ENCODE peak calls at places on chromosomes 5 and 9, in seven cellular contexts. M is GM12878, W is SK-N-SH, T is K562, Q is H1, D is HepG2, O is GM12892. Z is an unnamed sample.

GRCh38 chr5:131671994-131672655 is 37.1 kb upstream of the RAPGEF6 start:
- DNase-seq in M (no peak), W (no peak), T (peak), Q (no peak), D (peak), O (no peak), Z (no peak)

GRCh38 chr9:121610638-121610953 is 40.8 kb upstream of the DAB2IP start:
- DNase-seq in M (no peak), W (no peak), T (peak), Q (no peak), D (no peak), O (no peak), Z (no peak)

GRCh38 chr9:73009649-73010288 is 56.9 kb upstream of the ALDH1A1 start:
- DNase-seq in M (no peak), W (no peak), T (peak), Q (no peak), D (no peak), O (no peak), Z (no peak)

GRCh38 chr9:133107245-133107722 is 13.8 kb downstream of the RALGDS start:
- DNase-seq in M (no peak), W (no peak), T (no peak), Q (no peak), D (no peak), O (no peak), Z (no peak)

GRCh38 chr5:172798422-172799215 is 27.6 kb upstream of the DUSP1 start:
- DNase-seq in M (no peak), W (no peak), T (no peak), Q (no peak), D (no peak), O (no peak), Z (no peak)

GRCh38 chr5:174532453-174533126 is 191.8 kb upstream of the MSX2 start:
- DNase-seq in M (no peak), W (peak), T (peak), Q (peak), D (peak), O (no peak), Z (no peak)

GRCh38 chr5:61625682-61626620 is 293.9 kb downstream of the ZSWIM6 start:
- DNase-seq in M (no peak), W (no peak), T (peak), Q (peak), D (no peak), O (peak), Z (peak)

GRCh38 chr5:174690256-174690655 is 34.1 kb upstream of the MSX2 start:
- DNase-seq in M (no peak), W (no peak), T (peak), Q (no peak), D (no peak), O (no peak), Z (no peak)

GRCh38 chr5:58240286-58240685 is 219.6 kb downstream of the PLK2 start:
- DNase-seq in M (no peak), W (no peak), T (no peak), Q (no peak), D (no peak), O (no peak), Z (no peak)

GRCh38 chr5:174229640-174230350 is 184.3 kb downstream of the NSG2 start:
- DNase-seq in M (no peak), W (no peak), T (no peak), Q (no peak), D (no peak), O (no peak), Z (no peak)

GRCh38 chr9:83596899-83597504 is 25.9 kb upstream of the IDNK start:
- DNase-seq in M (no peak), W (peak), T (peak), Q (no peak), D (no peak), O (peak), Z (peak)

GRCh38 chr9:34046784-34047379 is 1.8 kb downstream of the UBAP2 start:
- DNase-seq in M (peak), W (peak), T (no peak), Q (no peak), D (no peak), O (no peak), Z (no peak)

GRCh38 chr9:124285903-124286291 is 28.1 kb downstream of the NEK6 start:
- DNase-seq in M (peak), W (no peak), T (peak), Q (no peak), D (no peak), O (peak), Z (no peak)

GRCh38 chr9:90219548-90220118 is 423.0 kb downstream of the DIRAS2 start:
- DNase-seq in M (no peak), W (no peak), T (peak), Q (peak), D (peak), O (peak), Z (no peak)

GRCh38 chr5:125026900-125027731 is 280.7 kb upstream of the ZNF608 start:
- DNase-seq in M (no peak), W (no peak), T (no peak), Q (no peak), D (no peak), O (no peak), Z (no peak)

GRCh38 chr5:100776244-100776643 is 126.8 kb downstream of the ST8SIA4 start:
- DNase-seq in M (no peak), W (no peak), T (no peak), Q (no peak), D (no peak), O (no peak), Z (no peak)

GRCh38 chr9:5621327-5621726 is 7.6 kb upstream of the RIC1 start:
- DNase-seq in M (no peak), W (no peak), T (no peak), Q (no peak), D (no peak), O (no peak), Z (no peak)

GRCh38 chr9:84775056-84775648 is 105.6 kb downstream of the NTRK2 start:
- DNase-seq in M (no peak), W (no peak), T (no peak), Q (no peak), D (no peak), O (no peak), Z (no peak)

GRCh38 chr5:132490484-132491367 is at the start of gene IRF1:
- DNase-seq in M (no peak), W (peak), T (peak), Q (peak), D (peak), O (peak), Z (peak)

GRCh38 chr9:98314381-98315066 is 59.1 kb upstream of the TBC1D2 start:
- DNase-seq in M (no peak), W (no peak), T (no peak), Q (no peak), D (no peak), O (no peak), Z (no peak)

DNA sequence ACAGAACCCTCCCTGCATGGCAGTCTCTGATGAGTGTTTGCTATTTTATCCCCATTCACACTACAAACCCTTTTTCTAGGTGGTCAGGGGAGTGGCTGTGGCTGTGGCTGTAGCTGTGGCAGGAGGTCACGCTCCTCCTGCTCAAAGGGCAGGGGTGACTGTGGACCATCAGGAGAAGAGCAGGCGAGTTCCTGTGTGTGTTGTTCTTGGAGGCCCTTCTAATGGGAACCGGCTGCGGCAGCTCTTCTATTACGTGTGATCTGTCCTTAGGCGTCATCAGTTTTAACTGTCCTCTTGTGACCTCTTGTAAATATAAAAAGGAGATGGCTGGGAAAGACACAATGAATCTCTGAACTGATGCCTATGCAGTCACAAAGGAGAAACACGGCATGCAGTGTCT is 65.1 kb downstream of the ANKH start:
- DNase-seq in M (no peak), W (no peak), T (peak), Q (no peak), D (no peak), O (no peak), Z (no peak)
- TF ChIP-seq POLR2AphosphoS5 in M (no peak), W (no peak), T (no peak), Q (no peak), D (no peak), O (no peak), Z (no peak)

GRCh38 chr9:91741529-91741928 is 208.5 kb downstream of the ROR2 start:
- DNase-seq in M (no peak), W (no peak), T (no peak), Q (no peak), D (no peak), O (no peak), Z (no peak)
- TF ChIP-seq TAF1 in M (no peak), W (no peak), T (no peak), Q (no peak), D (no peak), O (no peak), Z (no peak)

GRCh38 chr9:105362470-105362869 is 85.4 kb upstream of the FSD1L start:
- DNase-seq in M (no peak), W (no peak), T (no peak), Q (no peak), D (no peak), O (no peak), Z (no peak)

GRCh38 chr9:105359899-105360298 is 87.9 kb upstream of the FSD1L start:
- DNase-seq in M (no peak), W (no peak), T (no peak), Q (no peak), D (no peak), O (no peak), Z (no peak)

GRCh38 chr9:105357937-105358336 is 89.9 kb upstream of the FSD1L start:
- DNase-seq in M (peak), W (no peak), T (no peak), Q (no peak), D (no peak), O (peak), Z (peak)

GRCh38 chr9:105361873-105362272 is 86.0 kb upstream of the FSD1L start:
- DNase-seq in M (no peak), W (no peak), T (no peak), Q (no peak), D (no peak), O (no peak), Z (no peak)

GRCh38 chr9:105360344-105360743 is 87.5 kb upstream of the FSD1L start:
- DNase-seq in M (no peak), W (no peak), T (no peak), Q (no peak), D (no peak), O (no peak), Z (no peak)
- TF ChIP-seq POLR2AphosphoS5 in M (no peak), W (no peak), T (no peak), Q (no peak), D (no peak), O (no peak), Z (no peak)

GRCh38 chr9:122807271-122807900 is 7.5 kb downstream of the OR1K1 start:
- DNase-seq in M (no peak), W (no peak), T (no peak), Q (no peak), D (no peak), O (no peak), Z (no peak)
- TF ChIP-seq TAF1 in M (no peak), W (no peak), T (no peak), Q (no peak), D (no peak), O (no peak), Z (no peak)

DNA sequence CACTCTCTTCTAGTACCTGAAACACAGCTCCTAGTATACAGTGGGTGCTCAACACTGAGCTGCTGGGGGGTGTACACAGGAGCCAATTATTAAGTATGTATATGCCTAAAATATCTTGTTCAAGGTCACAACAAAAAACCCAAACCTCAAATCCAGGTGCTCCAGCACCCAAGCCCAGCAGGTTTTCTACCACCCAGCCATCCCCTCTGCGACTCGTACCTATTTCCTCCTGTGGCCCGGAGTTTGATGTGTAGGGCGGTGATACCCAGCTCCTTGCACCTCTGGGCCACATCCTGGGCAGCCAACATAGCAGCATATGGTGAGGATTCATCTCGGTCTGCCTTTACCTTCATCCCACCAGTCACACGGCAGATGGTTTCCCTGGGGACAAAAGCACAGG is 3.0 kb downstream of the RPS14 start:
- DNase-seq in M (no peak), W (no peak), T (no peak), Q (no peak), D (no peak), O (no peak), Z (no peak)
- TF ChIP-seq POLR2AphosphoS5 in M (no peak), W (no peak), T (peak), Q (no peak), D (peak), O (no peak), Z (no peak)

GRCh38 chr5:163760498-163760897 is 255.1 kb downstream of the MAT2B start:
- DNase-seq in M (no peak), W (no peak), T (no peak), Q (no peak), D (peak), O (no peak), Z (no peak)

GRCh38 chr5:163758283-163758711 is 252.9 kb downstream of the MAT2B start:
- DNase-seq in M (no peak), W (no peak), T (no peak), Q (no peak), D (no peak), O (no peak), Z (no peak)

GRCh38 chr5:163756170-163756569 is 250.8 kb downstream of the MAT2B start:
- DNase-seq in M (no peak), W (no peak), T (no peak), Q (no peak), D (no peak), O (no peak), Z (no peak)

GRCh38 chr5:163757344-163757743 is 251.9 kb downstream of the MAT2B start:
- DNase-seq in M (no peak), W (no peak), T (no peak), Q (no peak), D (no peak), O (no peak), Z (no peak)

DNA sequence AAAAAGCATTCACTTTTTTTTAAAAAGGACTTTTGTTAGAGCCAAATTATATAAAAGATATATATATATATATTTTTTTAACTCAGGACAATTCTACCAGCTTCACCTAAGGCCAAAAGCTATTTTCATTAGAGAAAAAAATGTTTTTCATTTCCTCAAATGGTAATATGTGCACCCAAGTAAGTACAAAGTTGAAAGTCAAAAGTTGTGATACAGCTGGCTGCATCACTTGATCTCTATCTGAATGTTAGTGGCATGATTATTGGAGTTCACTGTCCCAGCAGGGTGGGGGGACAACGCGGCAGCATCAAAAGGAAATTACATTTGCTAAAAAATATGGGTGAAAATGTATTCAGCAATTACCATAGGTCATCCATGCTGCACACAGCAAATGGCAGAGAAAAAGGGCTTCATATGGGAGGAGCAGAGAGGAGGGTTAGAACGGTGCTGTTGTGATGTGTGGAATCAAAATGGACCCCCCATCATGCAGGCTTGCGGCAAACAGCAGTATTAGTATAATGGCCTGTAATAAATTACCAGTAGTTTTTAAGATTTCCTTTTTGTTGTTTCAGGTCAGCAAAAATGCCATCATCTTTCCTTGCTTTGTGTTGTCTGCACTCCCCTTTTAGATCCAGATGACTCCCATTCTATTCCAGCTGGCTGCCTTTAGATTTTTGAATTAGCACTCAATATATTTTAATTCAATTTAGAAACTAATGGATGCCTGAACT is 253.7 kb downstream of the MAT2B start:
- DNase-seq in M (no peak), W (no peak), T (no peak), Q (no peak), D (no peak), O (no peak), Z (no peak)
- TF ChIP-seq TAF1 in M (no peak), W (no peak), T (no peak), Q (no peak), D (no peak), O (no peak), Z (no peak)